ENCODE peak calls at places on chromosomes 1 and 21, in four cellular contexts. I is RWPE1, V is fibroblast of mammary gland, M is tibial nerve. U is an unnamed sample.

GRCh38 chr1:88537762-88538161 is 146.3 kb upstream of the PKN2 start:
- DNase-seq in I (no peak), V (no peak), M (no peak), U (no peak)

GRCh38 chr1:228554107-228554506 is 66.9 kb downstream of the RNF187 start:
- DNase-seq in I (no peak), V (no peak), M (no peak), U (no peak)

GRCh38 chr1:183609313-183609712 is 19.1 kb upstream of the NCF2 start:
- DNase-seq in I (no peak), V (peak), M (peak), U (peak)

GRCh38 chr21:26801524-26801923 is 43.7 kb downstream of the ADAMTS1 start:
- DNase-seq in I (no peak), V (peak), M (no peak), U (peak)

GRCh38 chr1:2322065-2322571 is 69.2 kb downstream of the MORN1 start:
- DNase-seq in I (peak), V (peak), M (peak), U (peak)

GRCh38 chr1:240312872-240313271 is 221.2 kb downstream of the FMN2 start:
- DNase-seq in I (peak), V (peak), M (no peak), U (peak)

GRCh38 chr1:3490046-3490745 is 35.7 kb downstream of the ARHGEF16 start:
- DNase-seq in I (no peak), V (no peak), M (no peak), U (no peak)

GRCh38 chr21:42685036-42685435 is 31.6 kb downstream of the PDE9A start:
- DNase-seq in I (no peak), V (no peak), M (no peak), U (no peak)

GRCh38 chr1:74505133-74505532 is 7.3 kb downstream of the LRRC53 start:
- DNase-seq in I (no peak), V (no peak), M (no peak), U (no peak)

GRCh38 chr1:212753766-212754165 is 37.8 kb downstream of the NSL1 start:
- DNase-seq in I (no peak), V (no peak), M (no peak), U (no peak)

GRCh38 chr1:23019851-23020625 is 770 bp downstream of the KDM1A start:
- DNase-seq in I (peak), V (peak), M (peak), U (no peak)

GRCh38 chr21:45989355-45990048 is 7.9 kb downstream of the COL6A1 start:
- DNase-seq in I (no peak), V (no peak), M (no peak), U (no peak)

GRCh38 chr21:29248124-29248523 is 50.6 kb upstream of the BACH1 start:
- DNase-seq in I (no peak), V (peak), M (no peak), U (no peak)

GRCh38 chr1:76138217-76138616 is 63.7 kb downstream of the ST6GALNAC3 start:
- DNase-seq in I (no peak), V (no peak), M (no peak), U (no peak)

GRCh38 chr1:84348240-84348555 is 46.7 kb downstream of the SAMD13 start:
- DNase-seq in I (no peak), V (peak), M (no peak), U (no peak)

GRCh38 chr1:45953934-45954333 is 150.5 kb downstream of the MAST2 start:
- DNase-seq in I (no peak), V (peak), M (no peak), U (no peak)

GRCh38 chr1:180311011-180311730 is 81.1 kb downstream of the LHX4 start:
- DNase-seq in I (no peak), V (peak), M (no peak), U (no peak)

DNA sequence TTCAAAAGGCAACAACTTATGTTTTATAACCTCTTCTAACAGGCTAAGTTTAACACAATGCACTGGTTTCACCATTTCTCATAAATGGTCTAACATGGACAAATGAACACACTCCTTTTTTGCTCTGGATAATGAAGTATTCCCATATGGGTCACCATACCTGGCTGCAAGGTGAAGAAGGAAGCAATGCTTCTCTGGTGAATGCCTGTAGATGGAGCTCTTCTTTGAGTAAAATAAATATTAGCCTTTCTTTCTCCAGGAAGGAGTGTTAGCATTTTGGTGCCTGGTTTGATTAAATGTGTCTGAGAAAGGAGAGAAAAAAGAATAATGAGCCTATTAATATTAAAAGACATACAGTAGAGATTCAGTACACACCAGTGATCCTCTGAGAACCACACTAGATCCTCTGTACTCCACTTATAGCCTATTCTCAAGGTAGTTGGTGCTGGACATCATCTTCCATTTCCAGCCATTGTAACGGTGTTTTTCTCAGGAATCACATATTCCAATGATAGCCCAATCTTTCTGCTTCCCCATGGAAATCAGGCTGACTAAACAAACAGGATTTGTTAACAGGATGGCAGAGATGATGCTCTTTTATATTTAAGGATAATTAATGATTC is 17.6 kb downstream of the MTFR1L start:
- DNase-seq in I (peak), V (no peak), M (no peak), U (no peak)
- TF ChIP-seq CTCF in I (peak), V (peak), M (no peak), U (peak)

GRCh38 chr1:87515781-87516180 is 187.1 kb downstream of the LMO4 start:
- DNase-seq in I (no peak), V (no peak), M (no peak), U (no peak)
- TF ChIP-seq CTCF in I (no peak), V (no peak), M (no peak), U (no peak)

GRCh38 chr1:36084502-36085115 is 715 bp downstream of the TEKT2 start:
- DNase-seq in I (no peak), V (no peak), M (no peak), U (no peak)

GRCh38 chr1:36086529-36087232 is 2.0 kb upstream of the ADPRS start:
- DNase-seq in I (no peak), V (no peak), M (no peak), U (no peak)

GRCh38 chr1:36085686-36086526 is 2.0 kb downstream of the TEKT2 start:
- DNase-seq in I (no peak), V (no peak), M (no peak), U (no peak)

GRCh38 chr1:36083635-36084501 is at the start of gene TEKT2:
- DNase-seq in I (no peak), V (peak), M (no peak), U (no peak)

DNA sequence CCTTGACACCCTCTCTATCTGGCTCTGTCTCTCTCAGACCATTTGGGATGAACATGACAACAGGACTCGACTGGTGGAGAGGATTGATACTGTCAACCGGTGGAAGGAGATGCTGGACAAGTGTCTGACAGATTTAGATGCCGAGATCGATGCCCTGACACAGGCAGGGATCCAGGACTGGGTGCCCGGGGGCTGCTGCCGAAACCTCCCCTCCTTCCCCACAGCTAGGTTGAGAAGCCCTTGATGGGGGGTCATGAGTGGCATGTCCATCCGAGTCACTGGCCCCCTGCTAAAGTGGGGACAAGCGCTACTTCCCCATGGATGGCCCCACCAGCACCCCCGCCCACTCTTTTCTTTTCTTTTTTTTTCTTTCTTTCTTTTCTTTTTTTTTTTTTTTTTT is 1.2 kb downstream of the TEKT2 start:
- DNase-seq in I (no peak), V (no peak), M (no peak), U (no peak)
- TF ChIP-seq CTCF in I (no peak), V (no peak), M (no peak), U (no peak)

DNA sequence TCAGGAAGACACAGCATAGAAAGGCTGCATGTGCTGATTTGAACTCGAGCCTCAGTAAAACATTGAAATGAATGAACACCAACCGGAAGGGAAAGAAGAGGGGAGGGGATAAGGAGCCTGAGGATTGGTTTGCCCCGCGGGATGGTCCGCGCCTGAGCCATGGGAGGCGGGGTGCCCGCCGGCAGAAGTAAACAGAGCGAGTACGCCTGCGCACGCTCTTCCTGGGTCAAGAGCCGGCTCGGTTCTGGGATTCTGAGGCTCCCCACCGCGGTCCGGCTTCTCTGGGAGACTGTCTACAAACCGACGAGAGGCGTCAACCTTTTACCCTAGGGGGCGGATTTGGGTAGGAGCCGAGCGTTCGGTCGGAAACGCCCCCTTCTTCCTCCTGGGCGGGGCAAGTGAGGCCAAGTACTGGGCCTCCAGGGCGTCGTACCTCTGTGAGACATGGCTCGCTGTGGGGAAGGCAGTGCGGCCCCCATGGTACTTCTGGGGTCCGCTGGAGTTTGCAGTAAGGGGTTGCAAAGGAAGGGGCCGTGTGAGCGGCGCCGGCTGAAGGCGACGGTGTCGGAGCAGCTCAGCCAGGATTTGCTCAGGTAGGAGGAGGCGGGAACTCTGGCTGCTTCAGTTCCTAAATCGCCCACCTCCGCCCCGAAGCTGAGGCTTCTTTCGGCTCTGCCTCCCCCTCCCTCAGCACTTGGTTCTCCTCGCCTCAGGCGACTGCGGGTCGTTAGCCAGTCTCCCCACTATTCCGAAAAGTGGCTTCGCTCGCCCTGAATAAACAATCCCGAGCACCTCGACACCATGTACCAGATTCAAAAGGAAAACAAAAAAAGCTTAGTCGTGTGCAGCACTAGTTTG is at the start of gene BTBD8:
- DNase-seq in I (peak), V (peak), M (peak), U (peak)
- TF ChIP-seq CTCF in I (no peak), V (no peak), M (no peak), U (no peak)

GRCh38 chr1:11711490-11711889 is 20.0 kb downstream of the DRAXIN start:
- DNase-seq in I (no peak), V (no peak), M (no peak), U (no peak)

GRCh38 chr1:11708554-11709350 is 17.2 kb downstream of the DRAXIN start:
- DNase-seq in I (no peak), V (no peak), M (no peak), U (no peak)

GRCh38 chr1:11713095-11713494 is 21.6 kb downstream of the DRAXIN start:
- DNase-seq in I (no peak), V (no peak), M (no peak), U (no peak)

GRCh38 chr1:11714831-11715574 is 20.9 kb upstream of the AGTRAP start:
- DNase-seq in I (no peak), V (no peak), M (no peak), U (no peak)

GRCh38 chr1:11712285-11712684 is 20.8 kb downstream of the DRAXIN start:
- DNase-seq in I (no peak), V (no peak), M (no peak), U (no peak)
- TF ChIP-seq CTCF in I (no peak), V (no peak), M (no peak), U (no peak)